ENCODE peak calls at places on chromosome 11, in six cellular contexts. B is HCT116, W is GM23248, O is MM.1S, C is hepatocyte, G is OCI-LY7. F is an unnamed sample.

GRCh38 chr11:26088391-26088790 is 243.5 kb upstream of the ANO3 start:
- DNase-seq in G (no peak), B (no peak), O (no peak), C (no peak), W (peak), F (no peak)

GRCh38 chr11:103936059-103936458 is 100.4 kb upstream of the DDI1 start:
- DNase-seq in C (no peak), O (no peak), G (no peak), W (peak), B (no peak), F (peak)

GRCh38 chr11:133927690-133928627 is 28.8 kb downstream of the IGSF9B start:
- DNase-seq in G (peak), W (peak), O (peak), C (peak), B (no peak), F (peak)

GRCh38 chr11:7493670-7494069 is 8.4 kb downstream of the OLFML1 start:
- DNase-seq in W (no peak), C (no peak), O (no peak), G (no peak), B (no peak), F (no peak)

GRCh38 chr11:86644291-86644690 is 28.1 kb downstream of the ME3 start:
- DNase-seq in W (peak), B (no peak), C (no peak), G (no peak), O (no peak), F (peak)

GRCh38 chr11:86574493-86575207 is 97.8 kb downstream of the ME3 start:
- DNase-seq in W (no peak), B (no peak), C (no peak), G (no peak), O (no peak), F (peak)

GRCh38 chr11:2533642-2534115 is 88.9 kb downstream of the KCNQ1 start:
- DNase-seq in W (peak), B (peak), C (peak), G (no peak), O (peak), F (peak)

GRCh38 chr11:72985645-72986044 is 156.5 kb downstream of the FCHSD2 start:
- DNase-seq in G (no peak), B (no peak), W (no peak), O (no peak), C (no peak), F (no peak)

GRCh38 chr11:46249103-46249942 is 28.1 kb upstream of the CREB3L1 start:
- DNase-seq in G (no peak), W (peak), O (no peak), B (no peak), C (no peak), F (no peak)

GRCh38 chr11:31254411-31254810 is 115.1 kb downstream of the DCDC1 start:
- DNase-seq in O (no peak), W (peak), C (no peak), G (no peak), B (no peak), F (no peak)

GRCh38 chr11:70742553-70743291 is 344.4 kb downstream of the CTTN start:
- DNase-seq in W (no peak), B (no peak), C (peak), G (no peak), O (no peak), F (no peak)

GRCh38 chr11:46253258-46254134 is 24.0 kb upstream of the CREB3L1 start:
- DNase-seq in B (no peak), W (peak), O (no peak), G (no peak), C (peak), F (no peak)

GRCh38 chr11:70933986-70934583 is 318.3 kb downstream of the SHANK2 start:
- DNase-seq in C (no peak), B (no peak), O (no peak), G (no peak), W (no peak), F (no peak)

GRCh38 chr11:94796863-94797262 is 28.7 kb downstream of the AMOTL1 start:
- DNase-seq in B (no peak), W (peak), G (no peak), O (no peak), C (no peak), F (peak)

GRCh38 chr11:5938603-5938965 is 3.5 kb upstream of the OR56A3 start:
- DNase-seq in G (no peak), W (no peak), B (no peak), C (no peak), O (no peak), F (no peak)

GRCh38 chr11:73177380-73178091 is 35.4 kb upstream of the FCHSD2 start:
- DNase-seq in B (no peak), G (no peak), C (no peak), O (no peak), W (peak), F (peak)

GRCh38 chr11:119433369-119433749 is 10.4 kb upstream of the THY1 start:
- DNase-seq in G (no peak), B (no peak), C (no peak), O (no peak), W (peak), F (peak)

GRCh38 chr11:84886344-84886743 is 740.8 kb downstream of the DLG2 start:
- DNase-seq in C (no peak), G (no peak), W (peak), B (no peak), O (no peak), F (no peak)

GRCh38 chr11:70423523-70424505 is 25.5 kb downstream of the CTTN start:
- DNase-seq in O (no peak), C (no peak), G (no peak), B (no peak), W (peak), F (peak)

GRCh38 chr11:61785837-61786402 is 6.5 kb downstream of the TMEM258 start:
- DNase-seq in O (no peak), B (no peak), C (no peak), G (no peak), W (no peak), F (no peak)

GRCh38 chr11:61791737-61792309 is 576 bp downstream of the TMEM258 start:
- DNase-seq in G (peak), C (peak), W (peak), B (peak), O (peak), F (peak)

GRCh38 chr11:61784506-61784805 is 7.9 kb downstream of the TMEM258 start:
- DNase-seq in B (no peak), O (no peak), G (no peak), W (no peak), C (no peak), F (no peak)

GRCh38 chr11:61783717-61784505 is 8.5 kb downstream of the TMEM258 start:
- DNase-seq in W (peak), C (no peak), B (no peak), O (no peak), G (no peak), F (no peak)

DNA sequence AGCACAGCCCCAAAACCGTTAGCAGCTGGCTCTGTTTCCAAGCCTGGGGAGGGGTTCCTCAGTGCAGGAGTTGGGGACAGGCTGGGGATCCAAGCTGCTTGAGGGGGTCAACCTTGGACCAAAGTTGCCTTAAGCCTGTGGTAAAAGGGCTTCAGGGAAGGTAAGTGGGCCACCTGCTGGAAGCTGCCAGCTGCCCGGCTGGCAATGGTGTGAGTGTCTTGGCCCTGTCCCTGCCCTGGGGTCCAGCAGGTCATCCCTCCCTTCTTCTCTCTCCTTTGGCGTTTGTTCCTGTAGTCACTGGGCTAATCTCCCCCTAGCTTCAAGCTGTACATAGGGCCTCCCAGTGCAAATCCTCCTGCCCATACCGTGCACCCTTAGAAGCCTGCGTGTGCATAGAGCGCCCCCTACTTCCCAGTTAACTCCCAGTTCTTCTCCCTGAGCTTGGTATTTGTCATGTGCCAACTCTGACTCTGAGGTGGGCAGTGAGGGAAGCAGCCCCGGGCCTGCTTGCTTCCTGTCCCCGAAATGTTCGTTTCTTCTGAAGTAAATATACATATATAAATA is 4.4 kb downstream of the TMEM258 start:
- DNase-seq in W (peak), C (peak), B (peak), G (peak), O (no peak), F (peak)
- TF ChIP-seq EZH2phosphoT487 in W (no peak), C (no peak), B (no peak), G (no peak), O (no peak), F (no peak)

GRCh38 chr11:44893250-44894216 is 57.1 kb downstream of the TP53I11 start:
- DNase-seq in C (no peak), W (no peak), G (no peak), O (no peak), B (no peak), F (no peak)
- H3K27ac ChIP-seq in C (peak), W (no peak), G (no peak), O (no peak), B (no peak), F (no peak)

DNA sequence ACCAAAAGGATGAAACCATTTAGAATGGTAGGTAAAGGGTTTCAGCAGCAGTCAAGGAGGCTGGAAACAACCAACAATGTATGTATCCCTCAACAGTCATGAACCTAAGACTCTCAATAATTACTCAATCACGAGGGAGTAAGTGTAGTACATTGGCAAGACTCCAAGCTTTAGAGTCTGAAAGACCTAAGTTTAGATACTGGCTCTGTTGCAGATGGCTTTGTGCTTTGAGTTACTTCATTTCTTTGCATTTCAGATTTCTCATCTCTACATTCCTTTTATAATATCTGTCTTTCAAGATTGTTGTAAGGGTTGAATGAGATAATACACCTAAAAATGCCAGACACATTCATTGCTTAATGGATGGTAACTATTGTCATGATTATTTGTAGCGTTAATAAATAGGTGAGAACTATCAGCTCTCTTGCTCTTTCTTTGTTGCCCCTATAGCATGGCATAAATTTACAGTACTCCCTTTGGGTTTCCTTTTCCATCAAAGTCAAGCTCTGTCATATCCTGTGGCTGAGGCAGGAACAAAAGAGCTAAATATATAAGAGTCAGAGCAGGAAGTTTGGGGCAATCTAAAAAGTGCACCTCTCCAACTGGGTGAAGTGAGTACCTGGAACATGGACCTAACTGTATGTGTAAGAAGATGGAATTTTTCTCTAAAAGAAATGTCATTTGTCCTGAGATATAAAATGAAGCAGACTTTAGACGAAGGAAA is 228.2 kb upstream of the ZC3H12C start:
- DNase-seq in G (no peak), C (peak), O (no peak), B (no peak), W (peak), F (no peak)
- TF ChIP-seq EZH2phosphoT487 in G (no peak), C (no peak), O (no peak), B (no peak), W (no peak), F (no peak)

GRCh38 chr11:128465531-128465930 is 121.8 kb downstream of the ETS1 start:
- DNase-seq in B (no peak), W (no peak), C (no peak), G (no peak), O (no peak), F (no peak)

GRCh38 chr11:128467041-128467440 is 120.3 kb downstream of the ETS1 start:
- DNase-seq in O (no peak), W (no peak), C (no peak), G (no peak), B (no peak), F (no peak)

GRCh38 chr11:128464878-128465277 is 122.5 kb downstream of the ETS1 start:
- DNase-seq in B (no peak), O (no peak), W (no peak), G (no peak), C (no peak), F (no peak)

GRCh38 chr11:128467610-128468041 is 119.7 kb downstream of the ETS1 start:
- DNase-seq in B (peak), W (peak), O (no peak), C (peak), G (no peak), F (peak)

DNA sequence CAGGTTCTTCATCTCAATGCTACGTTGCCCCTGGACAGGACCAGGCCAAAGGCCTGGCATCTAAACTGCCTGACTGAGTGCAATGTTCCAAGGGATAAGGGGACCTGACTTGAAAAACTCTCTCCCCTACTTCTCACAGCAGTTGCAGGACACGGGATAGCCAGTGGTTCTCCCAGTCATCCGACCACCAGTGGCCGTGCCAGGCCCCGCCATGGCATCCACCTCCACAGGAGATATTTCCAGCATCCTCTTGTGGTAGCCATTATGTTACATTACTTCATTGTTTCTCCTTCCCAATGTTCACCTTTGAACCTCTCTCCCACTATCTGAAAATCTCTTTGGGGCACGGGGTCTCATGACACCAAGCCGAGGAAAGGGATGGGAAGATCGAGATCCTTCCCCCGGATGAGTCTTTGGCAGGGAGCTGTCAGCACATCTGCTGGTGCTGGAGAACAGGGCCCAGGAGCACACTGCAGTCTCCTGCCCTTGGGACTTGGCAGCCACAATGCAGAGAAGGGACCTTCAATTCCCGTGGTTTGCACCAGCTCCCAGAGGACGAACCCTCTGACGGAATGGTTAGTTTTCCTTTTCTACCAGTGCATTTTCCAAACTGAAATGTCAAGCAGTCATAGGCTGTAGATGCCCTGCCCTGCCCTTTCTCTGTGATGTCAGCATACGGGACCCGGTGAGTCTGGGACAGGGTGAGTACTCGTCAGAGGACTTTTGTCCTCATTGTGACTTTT is 121.2 kb downstream of the ETS1 start:
- DNase-seq in B (no peak), W (no peak), C (no peak), O (no peak), G (no peak), F (no peak)
- H3K27ac ChIP-seq in B (no peak), W (peak), C (no peak), O (no peak), G (peak), F (no peak)

GRCh38 chr11:113673566-113674396 is 32.3 kb downstream of the TMPRSS5 start:
- DNase-seq in C (no peak), B (no peak), G (no peak), W (peak), O (no peak), F (no peak)

GRCh38 chr11:113677648-113678047 is 28.5 kb downstream of the TMPRSS5 start:
- DNase-seq in C (no peak), G (no peak), O (no peak), B (no peak), W (no peak), F (no peak)

GRCh38 chr11:113674397-113674685 is 31.8 kb downstream of the TMPRSS5 start:
- DNase-seq in B (no peak), G (no peak), O (no peak), W (peak), C (no peak), F (peak)

GRCh38 chr11:113675565-113675964 is 30.5 kb downstream of the TMPRSS5 start:
- DNase-seq in G (no peak), C (no peak), W (peak), B (no peak), O (no peak), F (no peak)

GRCh38 chr11:113675003-113675471 is 31.1 kb downstream of the TMPRSS5 start:
- DNase-seq in W (peak), O (no peak), G (no peak), C (no peak), B (no peak), F (peak)
- TF ChIP-seq EZH2phosphoT487 in W (peak), O (no peak), G (no peak), C (no peak), B (no peak), F (no peak)

DNA sequence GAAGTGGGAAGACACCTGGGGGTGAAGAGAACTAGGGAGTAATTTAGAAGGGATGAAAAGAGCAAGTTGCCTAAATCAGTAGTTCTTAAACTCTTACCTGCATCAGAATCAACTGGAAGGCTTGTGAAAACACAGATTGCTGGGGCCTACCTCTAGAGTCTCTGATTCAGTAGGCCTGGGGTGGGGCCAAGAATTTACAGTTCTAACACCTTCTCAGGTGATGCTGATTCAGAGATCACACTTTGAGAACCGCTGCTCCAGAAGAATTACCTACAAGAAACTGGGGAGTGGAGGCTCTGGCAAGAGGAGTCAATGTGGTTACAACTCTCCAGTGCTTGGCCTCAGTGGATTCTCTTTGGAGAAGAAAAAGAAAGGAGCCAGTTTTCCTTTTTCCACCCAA is 128.7 kb downstream of the C11orf58 start:
- DNase-seq in C (peak), G (no peak), W (no peak), B (no peak), O (no peak), F (no peak)
- H3K27ac ChIP-seq in C (peak), G (no peak), W (no peak), B (no peak), O (no peak), F (no peak)

DNA sequence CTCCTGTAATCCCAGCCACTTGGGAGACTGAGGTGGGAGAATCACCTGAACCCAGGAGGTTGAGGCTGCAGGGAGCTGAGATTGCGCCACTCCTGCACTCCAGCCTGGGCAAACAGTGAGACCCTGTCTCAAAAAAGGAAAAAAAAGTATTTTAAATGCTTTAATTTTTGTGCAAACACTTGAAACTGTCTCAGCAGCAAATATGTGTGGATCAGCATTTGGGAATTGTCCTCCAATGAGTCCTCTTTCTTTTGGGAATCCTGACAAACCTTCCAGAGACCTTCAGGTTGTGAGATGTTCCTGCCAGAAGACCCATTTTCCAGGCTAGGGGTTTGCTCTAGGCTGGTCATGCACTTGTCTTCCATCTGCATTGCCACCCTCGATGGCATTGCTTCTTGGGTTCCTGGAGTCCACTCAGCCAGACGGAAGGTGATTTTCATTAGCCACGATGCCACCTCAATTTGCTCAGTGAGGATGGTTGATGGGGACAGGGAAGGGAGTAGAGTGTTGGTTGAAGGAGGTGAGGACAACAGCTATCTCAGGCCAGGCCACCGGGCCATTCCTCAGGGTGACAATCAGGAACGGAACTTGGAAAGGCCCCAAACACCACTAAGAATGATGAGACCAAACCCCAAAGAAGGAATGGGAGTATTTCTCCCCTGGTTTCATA is 55.4 kb downstream of the ST14 start:
- DNase-seq in B (no peak), C (no peak), O (no peak), G (no peak), W (no peak), F (no peak)
- TF ChIP-seq EZH2phosphoT487 in B (no peak), C (no peak), O (no peak), G (no peak), W (no peak), F (no peak)

GRCh38 chr11:82989628-82990404 is 81.9 kb downstream of the RAB30 start:
- DNase-seq in B (no peak), O (no peak), C (no peak), W (no peak), G (no peak), F (no peak)

GRCh38 chr11:82995276-82995675 is 76.4 kb downstream of the RAB30 start:
- DNase-seq in O (no peak), W (no peak), G (no peak), B (no peak), C (no peak), F (no peak)

GRCh38 chr11:82988936-82989627 is 82.6 kb downstream of the RAB30 start:
- DNase-seq in B (no peak), W (no peak), C (peak), O (no peak), G (peak), F (no peak)

GRCh38 chr11:82994615-82995014 is 77.1 kb downstream of the RAB30 start:
- DNase-seq in B (no peak), O (no peak), W (peak), C (no peak), G (no peak), F (no peak)

GRCh38 chr11:82992219-82992618 is 79.5 kb downstream of the RAB30 start:
- DNase-seq in W (no peak), G (no peak), O (no peak), C (no peak), B (no peak), F (no peak)
- H3K27ac ChIP-seq in W (no peak), G (no peak), O (no peak), C (no peak), B (no peak), F (no peak)